ENCODE peak calls at places on chromosomes 12 and 14, in ten cellular contexts. R is NCI-H345; D is ELF-1; Y is T-helper 1 cell; U is stimulated activated CD8-positive, alpha-beta memory T cell treated with anti-CD3 and anti-CD28 coated beads, Interleukin-15, amount 100 ng/mL, for 48 hours; G is left cardiac atrium; Q is activated CD8-positive, alpha-beta memory T cell treated with anti-CD3 and anti-CD28 coated beads for 24 hours; C is A549; W is SW 1271; F is endothelial cell. V is an unnamed sample.

GRCh38 chr12:129903956-129904769 is at the start of gene TMEM132D:
- DNase-seq in W (no peak), Q (no peak), C (no peak), D (peak), R (peak), Y (no peak), G (no peak), F (no peak), U (no peak), V (no peak)

GRCh38 chr12:7219599-7220243 is 30.2 kb downstream of the PEX5 start:
- DNase-seq in R (peak), W (peak), D (peak), C (peak), Y (peak), Q (peak), G (peak), F (peak), U (peak), V (peak)

GRCh38 chr14:68976160-68977067 is 2.7 kb downstream of the ACTN1 start:
- DNase-seq in C (no peak), W (no peak), Q (no peak), F (no peak), R (no peak), Y (no peak), D (no peak), G (peak), U (no peak), V (peak)

GRCh38 chr12:4268549-4269181 is 4.9 kb upstream of the CCND2 start:
- DNase-seq in R (no peak), D (peak), F (peak), Q (peak), G (no peak), Y (no peak), C (no peak), U (no peak), W (no peak), V (peak)

GRCh38 chr12:122865268-122866231 is 30.3 kb downstream of the HIP1R start:
- DNase-seq in C (peak), Y (no peak), Q (no peak), G (peak), R (peak), U (no peak), F (peak), D (no peak), W (no peak), V (peak)

GRCh38 chr12:31536672-31537071 is 54.3 kb downstream of the DENND5B start:
- DNase-seq in U (no peak), D (no peak), W (no peak), F (no peak), R (no peak), G (no peak), Q (no peak), C (no peak), Y (no peak), V (no peak)

GRCh38 chr12:10113085-10113484 is 14.3 kb upstream of the CLEC1A start:
- DNase-seq in D (no peak), C (no peak), R (no peak), G (no peak), U (no peak), Y (no peak), Q (no peak), W (no peak), F (no peak), V (no peak)

GRCh38 chr14:55411426-55412389 is at the start of gene ATG14:
- DNase-seq in Y (peak), G (peak), C (peak), R (peak), F (peak), D (peak), U (peak), Q (peak), W (peak), V (peak)

GRCh38 chr12:109385339-109386078 is 37.8 kb downstream of the MYO1H start:
- DNase-seq in U (no peak), Y (no peak), D (peak), F (no peak), W (peak), R (peak), G (peak), C (peak), Q (no peak), V (peak)

GRCh38 chr12:41983394-41983793 is 161.3 kb downstream of the GXYLT1 start:
- DNase-seq in Q (no peak), U (no peak), C (no peak), R (no peak), D (no peak), F (no peak), W (no peak), G (no peak), Y (no peak), V (no peak)

GRCh38 chr12:88810806-88811205 is 230.5 kb upstream of the KITLG start:
- DNase-seq in Y (no peak), R (no peak), Q (no peak), W (no peak), F (no peak), C (no peak), G (no peak), U (no peak), D (no peak), V (no peak)

GRCh38 chr14:101410126-101410525 is 151.2 kb upstream of the DIO3 start:
- DNase-seq in U (no peak), F (no peak), Q (no peak), R (no peak), C (no peak), Y (no peak), W (no peak), D (no peak), G (no peak), V (no peak)

GRCh38 chr14:78022059-78022458 is 148.1 kb upstream of the NRXN3 start:
- DNase-seq in G (peak), F (peak), R (peak), W (peak), U (peak), Q (peak), Y (no peak), D (peak), C (peak), V (peak)

GRCh38 chr14:91419044-91419397 is 1.4 kb upstream of the CCDC88C start:
- DNase-seq in D (no peak), U (no peak), F (no peak), Y (no peak), C (no peak), W (no peak), R (no peak), Q (no peak), G (no peak), V (no peak)

GRCh38 chr12:26810330-26810729 is 22.7 kb downstream of the ITPR2 start:
- DNase-seq in Q (no peak), R (no peak), Y (no peak), D (peak), U (no peak), C (no peak), G (peak), W (no peak), F (peak), V (peak)

GRCh38 chr12:118259079-118259478 is 113.6 kb downstream of the TAOK3 start:
- DNase-seq in C (no peak), W (no peak), R (no peak), Q (no peak), D (no peak), F (no peak), Y (no peak), U (no peak), G (no peak), V (no peak)

GRCh38 chr12:92977326-92977725 is 48.2 kb upstream of the EEA1 start:
- DNase-seq in U (no peak), Q (no peak), R (no peak), F (no peak), C (no peak), Y (no peak), D (no peak), G (no peak), W (no peak), V (no peak)

GRCh38 chr14:35414365-35414764 is 9.8 kb upstream of the NFKBIA start:
- DNase-seq in Q (no peak), G (peak), Y (no peak), C (no peak), W (no peak), U (no peak), F (no peak), D (no peak), R (no peak), V (no peak)

GRCh38 chr12:108268397-108268796 is 70.7 kb downstream of the CMKLR1 start:
- DNase-seq in D (no peak), F (no peak), C (no peak), R (no peak), Q (no peak), W (no peak), U (no peak), Y (no peak), G (no peak), V (no peak)

V was measured in cerebellar cortex.